ENCODE peak calls at places on chromosomes 12 and 14, in four cellular contexts. R, P, A and N are unnamed samples.

GRCh38 chr14:101128478-101129450 is 225.2 kb upstream of the RTL1 start:
- DNase-seq in R (no peak), P (no peak), A (no peak), N (no peak)

GRCh38 chr12:122688291-122688690 is 14.9 kb downstream of the HCAR2 start:
- DNase-seq in R (no peak), P (no peak), A (no peak), N (no peak)

GRCh38 chr12:123097521-123098084 is 53.3 kb downstream of the PITPNM2 start:
- DNase-seq in R (no peak), P (peak; percentile 91), A (no peak), N (no peak)

GRCh38 chr14:69710378-69710777 is 56.6 kb upstream of the SRSF5 start:
- DNase-seq in R (no peak), P (peak; percentile 57), A (no peak), N (no peak)

GRCh38 chr12:59734371-59734770 is 138.5 kb downstream of the SLC16A7 start:
- DNase-seq in R (no peak), P (no peak), A (no peak), N (no peak)

GRCh38 chr12:116528498-116528897 is 30.7 kb upstream of the MAP1LC3B2 start:
- DNase-seq in R (no peak), P (no peak), A (peak; percentile 51), N (no peak)

GRCh38 chr12:52582971-52583456 is 9.4 kb upstream of the KRT74 start:
- DNase-seq in R (peak; percentile 72), P (peak; percentile 24), A (peak; percentile 52), N (peak; percentile 45)

GRCh38 chr14:32453857-32454810 is 125.0 kb downstream of the AKAP6 start:
- DNase-seq in R (no peak), P (no peak), A (no peak), N (peak; percentile 35)

GRCh38 chr12:127942981-127943380 is 324.0 kb upstream of the TMEM132C start:
- DNase-seq in R (no peak), P (no peak), A (no peak), N (no peak)

GRCh38 chr12:13079440-13079906 is 24.0 kb downstream of the GSG1 start:
- DNase-seq in R (no peak), P (no peak), A (no peak), N (no peak)

GRCh38 chr14:47442206-47442605 is 233.2 kb downstream of the MDGA2 start:
- DNase-seq in R (peak; percentile 8), P (peak; percentile 46), A (peak; percentile 38), N (no peak)

GRCh38 chr14:89801128-89801527 is 153.4 kb downstream of the EFCAB11 start:
- DNase-seq in R (no peak), P (no peak), A (peak; percentile 17), N (peak; percentile 10)

GRCh38 chr12:71157601-71158233 is at the start of gene TSPAN8:
- DNase-seq in R (no peak), P (no peak), A (no peak), N (no peak)

GRCh38 chr14:44963775-44964380 is 1.9 kb downstream of the TOGARAM1 start:
- DNase-seq in R (peak; percentile 11), P (no peak), A (peak; percentile 43), N (peak; percentile 2)

GRCh38 chr12:97595423-97595822 is 132.8 kb downstream of the RMST start:
- DNase-seq in R (no peak), P (no peak), A (no peak), N (no peak)

GRCh38 chr12:122753213-122753571 is 568 bp downstream of the DENR start:
- DNase-seq in R (no peak), P (no peak), A (no peak), N (no peak)

GRCh38 chr12:109301643-109302176 is 7.4 kb downstream of the FOXN4 start:
- DNase-seq in R (no peak), P (no peak), A (no peak), N (no peak)

GRCh38 chr12:123427036-123427769 is 9.3 kb downstream of the RILPL2 start:
- DNase-seq in R (no peak), P (no peak), A (no peak), N (no peak)

GRCh38 chr14:23723911-23724310 is 87.7 kb downstream of the DHRS2 start:
- DNase-seq in R (no peak), P (no peak), A (no peak), N (no peak)

GRCh38 chr12:62632521-62632920 is 165.9 kb downstream of the MON2 start:
- DNase-seq in R (no peak), P (peak; percentile 10), A (peak; percentile 56), N (peak; percentile 25)

GRCh38 chr12:6116481-6117021 is 7.9 kb downstream of the VWF start:
- DNase-seq in R (peak; percentile 95), P (no peak), A (no peak), N (no peak)

GRCh38 chr12:131116437-131117117 is 162.9 kb downstream of the ADGRD1 start:
- DNase-seq in R (peak; percentile 32), P (peak; percentile 70), A (peak; percentile 43), N (no peak)

GRCh38 chr14:102501751-102502315 is 7.7 kb downstream of the ANKRD9 start:
- DNase-seq in R (no peak), P (no peak), A (no peak), N (no peak)

GRCh38 chr12:44869503-44869902 is 6.6 kb downstream of the NELL2 start:
- DNase-seq in R (no peak), P (no peak), A (no peak), N (no peak)

GRCh38 chr14:79103764-79104163 is 933.6 kb downstream of the NRXN3 start:
- DNase-seq in R (no peak), P (no peak), A (no peak), N (no peak)

GRCh38 chr12:109186993-109187653 is 70.7 kb downstream of the ACACB start:
- DNase-seq in R (no peak), P (no peak), A (no peak), N (no peak)

GRCh38 chr12:6193853-6194815 is 6.1 kb upstream of the CD9 start:
- DNase-seq in R (peak; percentile 53), P (peak; percentile 74), A (no peak), N (no peak)

GRCh38 chr14:35342160-35343010 is 50.2 kb downstream of the PSMA6 start:
- DNase-seq in R (peak; percentile 45), P (no peak), A (peak; percentile 69), N (no peak)

GRCh38 chr12:132396657-132397056 is 67.3 kb upstream of the GALNT9 start:
- DNase-seq in R (no peak), P (no peak), A (no peak), N (no peak)

GRCh38 chr12:8696402-8697100 is 1.2 kb upstream of the RIMKLB start:
- DNase-seq in R (no peak), P (no peak), A (no peak), N (no peak)

GRCh38 chr12:123120452-123121166 is 30.3 kb downstream of the PITPNM2 start:
- DNase-seq in R (no peak), P (no peak), A (peak; percentile 51), N (no peak)

GRCh38 chr14:104187121-104187889 is 48.9 kb downstream of the KIF26A start:
- DNase-seq in R (no peak), P (no peak), A (no peak), N (no peak)

GRCh38 chr12:1698638-1699214 is 7.9 kb downstream of the ADIPOR2 start:
- DNase-seq in R (no peak), P (no peak), A (no peak), N (no peak)
- TF ChIP-seq CTCF in R (no peak), P (no peak), A (no peak), N (no peak)

GRCh38 chr12:105278043-105278697 is 42.2 kb upstream of the APPL2 start:
- DNase-seq in R (peak; percentile 34), P (no peak), A (peak; percentile 30), N (peak; percentile 48)
- TF ChIP-seq CTCF in R (peak; percentile 28), P (peak; percentile 10), A (peak; percentile 31), N (peak; percentile 75)

GRCh38 chr12:47903927-47904646 is 707 bp downstream of the VDR start:
- DNase-seq in R (peak; percentile 73), P (no peak), A (peak; percentile 83), N (peak; percentile 78)

GRCh38 chr12:47904647-47905312 is at the start of gene VDR:
- DNase-seq in R (peak; percentile 67), P (peak; percentile 78), A (peak; percentile 65), N (peak; percentile 74)

GRCh38 chr12:47907851-47908454 is 3.2 kb upstream of the VDR start:
- DNase-seq in R (no peak), P (no peak), A (no peak), N (no peak)

GRCh38 chr12:47903151-47903611 is 1.6 kb downstream of the VDR start:
- DNase-seq in R (peak; percentile 57), P (no peak), A (peak; percentile 76), N (peak; percentile 25)

GRCh38 chr12:47905313-47905730 is 528 bp upstream of the VDR start:
- DNase-seq in R (no peak), P (peak; percentile 78), A (no peak), N (no peak)
- TF ChIP-seq CTCF in R (no peak), P (peak; percentile 61), A (no peak), N (peak; percentile 63)

GRCh38 chr12:53985358-53985899 is 483 bp downstream of the HOXC10 start:
- DNase-seq in R (no peak), P (peak; percentile 50), A (no peak), N (no peak)

GRCh38 chr12:53985900-53986685 is 1.1 kb downstream of the HOXC10 start:
- DNase-seq in R (no peak), P (no peak), A (no peak), N (no peak)

GRCh38 chr12:53983580-53984572 is 1.1 kb upstream of the HOXC10 start:
- DNase-seq in R (no peak), P (no peak), A (no peak), N (no peak)

GRCh38 chr12:53986686-53987180 is 1.8 kb downstream of the HOXC10 start:
- DNase-seq in R (no peak), P (no peak), A (no peak), N (no peak)

DNA sequence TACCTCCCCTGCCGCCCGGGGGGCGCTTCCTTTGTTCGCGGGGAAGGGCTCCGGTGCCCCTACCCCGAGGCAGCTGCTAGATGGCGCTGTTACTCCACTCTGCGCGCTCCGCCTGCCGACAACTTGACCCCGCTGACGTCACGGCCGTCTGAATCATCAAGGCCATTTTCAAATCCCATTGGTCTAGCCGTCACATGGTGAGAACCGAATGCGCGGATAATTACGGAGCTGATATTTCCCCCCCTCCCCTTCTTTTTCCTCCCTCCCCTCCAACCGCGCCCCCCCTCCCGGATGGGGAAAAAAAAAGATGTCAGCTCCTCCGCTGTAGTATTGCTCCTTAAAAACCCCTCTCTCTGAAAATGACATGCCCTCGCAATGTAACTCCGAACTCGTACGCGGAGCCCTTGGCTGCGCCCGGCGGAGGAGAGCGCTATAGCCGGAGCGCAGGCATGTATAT is at the start of gene HOXC10:
- DNase-seq in R (peak; percentile 73), P (peak; percentile 96), A (peak; percentile 97), N (peak; percentile 68)
- TF ChIP-seq CTCF in R (peak; percentile 38), P (peak; percentile 86), A (peak; percentile 76), N (peak; percentile 74)

GRCh38 chr14:51236314-51236713 is 3.7 kb upstream of the TMX1 start:
- DNase-seq in R (peak; percentile 39), P (no peak), A (peak; percentile 71), N (no peak)

GRCh38 chr14:51244591-51244990 is 4.5 kb downstream of the TMX1 start:
- DNase-seq in R (no peak), P (no peak), A (no peak), N (no peak)

GRCh38 chr14:51242545-51243490 is 2.8 kb downstream of the TMX1 start:
- DNase-seq in R (no peak), P (no peak), A (peak; percentile 6), N (no peak)

GRCh38 chr14:51240804-51241380 is 845 bp downstream of the TMX1 start:
- DNase-seq in R (no peak), P (no peak), A (no peak), N (no peak)

GRCh38 chr14:51239813-51240803 is at the start of gene TMX1:
- DNase-seq in R (peak; percentile 99), P (peak; percentile 99), A (peak; percentile 99), N (peak; percentile 99)
- TF ChIP-seq CTCF in R (no peak), P (peak; percentile 21), A (no peak), N (peak; percentile 41)

GRCh38 chr14:19906665-19907064 is 13.7 kb upstream of the OR4K5 start:
- DNase-seq in R (no peak), P (no peak), A (no peak), N (no peak)
- TF ChIP-seq CTCF in R (no peak), P (no peak), A (no peak), N (no peak)